ENCODE peak calls at places on chromosomes 12 and 14, in five cellular contexts. One of them, this sample, is unnamed.

GRCh38 chr12:45732250-45732649 is 2.7 kb downstream of the ARID2 start:
- DNase-seq in HepG2: no peak
- DNase-seq in HCT116: no peak
- DNase-seq in GM12878: no peak
- DNase-seq in K562: no peak
- DNase-seq in this sample: no peak

GRCh38 chr14:57293851-57294837 is 25.4 kb downstream of the AP5M1 start:
- DNase-seq in HepG2: no peak
- DNase-seq in HCT116: no peak
- DNase-seq in GM12878: no peak
- DNase-seq in K562: no peak
- DNase-seq in this sample: no peak

GRCh38 chr12:119393685-119394084 is 59.2 kb downstream of the CCDC60 start:
- DNase-seq in HepG2: no peak
- DNase-seq in HCT116: no peak
- DNase-seq in GM12878: no peak
- DNase-seq in K562: no peak
- DNase-seq in this sample: no peak

GRCh38 chr12:98644433-98644711 is 216 bp downstream of the IKBIP start:
- DNase-seq in HepG2: no peak
- DNase-seq in HCT116: peak
- DNase-seq in GM12878: no peak
- DNase-seq in K562: peak
- DNase-seq in this sample: no peak

GRCh38 chr14:80959448-80960006 is 4.1 kb downstream of the TSHR start:
- DNase-seq in HepG2: no peak
- DNase-seq in HCT116: no peak
- DNase-seq in GM12878: peak
- DNase-seq in K562: no peak
- DNase-seq in this sample: no peak

GRCh38 chr14:50590464-50590863 is 30.5 kb downstream of the ATL1 start:
- DNase-seq in HepG2: no peak
- DNase-seq in HCT116: no peak
- DNase-seq in GM12878: no peak
- DNase-seq in K562: no peak
- DNase-seq in this sample: no peak

GRCh38 chr12:103664626-103665025 is 77.6 kb downstream of the STAB2 start:
- DNase-seq in HepG2: no peak
- DNase-seq in HCT116: no peak
- DNase-seq in GM12878: no peak
- DNase-seq in K562: no peak
- DNase-seq in this sample: no peak

GRCh38 chr12:122349078-122349477 is 73.4 kb downstream of the CLIP1 start:
- DNase-seq in HepG2: peak
- DNase-seq in HCT116: no peak
- DNase-seq in GM12878: no peak
- DNase-seq in K562: no peak
- DNase-seq in this sample: no peak

GRCh38 chr12:24255920-24256635 is 306.6 kb upstream of the SOX5 start:
- DNase-seq in HepG2: no peak
- DNase-seq in HCT116: no peak
- DNase-seq in GM12878: no peak
- DNase-seq in K562: no peak
- DNase-seq in this sample: no peak

GRCh38 chr12:91388573-91388972 is 206.0 kb upstream of the DCN start:
- DNase-seq in HepG2: no peak
- DNase-seq in HCT116: no peak
- DNase-seq in GM12878: no peak
- DNase-seq in K562: no peak
- DNase-seq in this sample: no peak

GRCh38 chr12:10750385-10750727 is 27.2 kb upstream of the YBX3 start:
- DNase-seq in HepG2: no peak
- DNase-seq in HCT116: no peak
- DNase-seq in GM12878: no peak
- DNase-seq in K562: no peak
- DNase-seq in this sample: no peak

GRCh38 chr12:26369588-26369987 is 174.2 kb downstream of the SSPN start:
- DNase-seq in HepG2: no peak
- DNase-seq in HCT116: no peak
- DNase-seq in GM12878: no peak
- DNase-seq in K562: peak
- DNase-seq in this sample: no peak

GRCh38 chr12:79415296-79415695 is 275.5 kb downstream of the PAWR start:
- DNase-seq in HepG2: no peak
- DNase-seq in HCT116: no peak
- DNase-seq in GM12878: no peak
- DNase-seq in K562: no peak
- DNase-seq in this sample: no peak

GRCh38 chr12:133081408-133081806 is 684 bp downstream of the ZNF140 start:
- DNase-seq in HepG2: no peak
- DNase-seq in HCT116: no peak
- DNase-seq in GM12878: no peak
- DNase-seq in K562: no peak
- DNase-seq in this sample: no peak

GRCh38 chr12:121034906-121035305 is 4.1 kb downstream of the OASL start:
- DNase-seq in HepG2: no peak
- DNase-seq in HCT116: no peak
- DNase-seq in GM12878: no peak
- DNase-seq in K562: no peak
- DNase-seq in this sample: no peak

GRCh38 chr12:114355389-114356088 is 50.4 kb downstream of the TBX5 start:
- DNase-seq in HepG2: peak
- DNase-seq in HCT116: peak
- DNase-seq in GM12878: no peak
- DNase-seq in K562: no peak
- DNase-seq in this sample: peak

GRCh38 chr14:85333313-85333712 is 196.6 kb upstream of the FLRT2 start:
- DNase-seq in HepG2: no peak
- DNase-seq in HCT116: no peak
- DNase-seq in GM12878: no peak
- DNase-seq in K562: no peak
- DNase-seq in this sample: no peak

GRCh38 chr12:68121143-68121542 is 38.4 kb downstream of the IFNG start:
- DNase-seq in HepG2: no peak
- DNase-seq in HCT116: no peak
- DNase-seq in GM12878: no peak
- DNase-seq in K562: no peak
- DNase-seq in this sample: no peak
- TF ChIP-seq SP1 in HepG2: no peak
- TF ChIP-seq SP1 in HCT116: no peak
- TF ChIP-seq SP1 in GM12878: no peak
- TF ChIP-seq SP1 in K562: no peak
- TF ChIP-seq SP1 in this sample: no peak

GRCh38 chr14:55127491-55127951 is 1.5 kb upstream of the LGALS3 start:
- DNase-seq in HepG2: no peak
- DNase-seq in HCT116: no peak
- DNase-seq in GM12878: no peak
- DNase-seq in K562: no peak
- DNase-seq in this sample: no peak

GRCh38 chr14:55128386-55129085 is 516 bp upstream of the LGALS3 start:
- DNase-seq in HepG2: no peak
- DNase-seq in HCT116: no peak
- DNase-seq in GM12878: no peak
- DNase-seq in K562: no peak
- DNase-seq in this sample: no peak

GRCh38 chr14:55129428-55130193 is 559 bp downstream of the LGALS3 start:
- DNase-seq in HepG2: peak
- DNase-seq in HCT116: no peak
- DNase-seq in GM12878: no peak
- DNase-seq in K562: peak
- DNase-seq in this sample: no peak

GRCh38 chr14:55130194-55130550 is 1.1 kb downstream of the LGALS3 start:
- DNase-seq in HepG2: peak
- DNase-seq in HCT116: no peak
- DNase-seq in GM12878: no peak
- DNase-seq in K562: no peak
- DNase-seq in this sample: no peak

GRCh38 chr14:55129086-55129427 is at the start of gene LGALS3:
- DNase-seq in HepG2: no peak
- DNase-seq in HCT116: no peak
- DNase-seq in GM12878: no peak
- DNase-seq in K562: peak
- DNase-seq in this sample: no peak
- TF ChIP-seq CEBPB in HepG2: no peak
- TF ChIP-seq CEBPB in HCT116: no peak
- TF ChIP-seq CEBPB in GM12878: no peak
- TF ChIP-seq CEBPB in K562: no peak
- TF ChIP-seq CEBPB in this sample: no peak

GRCh38 chr14:103522028-103522581 is 525 bp downstream of the CKB start:
- DNase-seq in HepG2: no peak
- DNase-seq in HCT116: no peak
- DNase-seq in GM12878: no peak
- DNase-seq in K562: peak
- DNase-seq in this sample: peak
- TF ChIP-seq EZH2 in HepG2: no peak
- TF ChIP-seq EZH2 in HCT116: no peak
- TF ChIP-seq EZH2 in GM12878: no peak
- TF ChIP-seq EZH2 in K562: no peak
- TF ChIP-seq EZH2 in this sample: no peak

DNA sequence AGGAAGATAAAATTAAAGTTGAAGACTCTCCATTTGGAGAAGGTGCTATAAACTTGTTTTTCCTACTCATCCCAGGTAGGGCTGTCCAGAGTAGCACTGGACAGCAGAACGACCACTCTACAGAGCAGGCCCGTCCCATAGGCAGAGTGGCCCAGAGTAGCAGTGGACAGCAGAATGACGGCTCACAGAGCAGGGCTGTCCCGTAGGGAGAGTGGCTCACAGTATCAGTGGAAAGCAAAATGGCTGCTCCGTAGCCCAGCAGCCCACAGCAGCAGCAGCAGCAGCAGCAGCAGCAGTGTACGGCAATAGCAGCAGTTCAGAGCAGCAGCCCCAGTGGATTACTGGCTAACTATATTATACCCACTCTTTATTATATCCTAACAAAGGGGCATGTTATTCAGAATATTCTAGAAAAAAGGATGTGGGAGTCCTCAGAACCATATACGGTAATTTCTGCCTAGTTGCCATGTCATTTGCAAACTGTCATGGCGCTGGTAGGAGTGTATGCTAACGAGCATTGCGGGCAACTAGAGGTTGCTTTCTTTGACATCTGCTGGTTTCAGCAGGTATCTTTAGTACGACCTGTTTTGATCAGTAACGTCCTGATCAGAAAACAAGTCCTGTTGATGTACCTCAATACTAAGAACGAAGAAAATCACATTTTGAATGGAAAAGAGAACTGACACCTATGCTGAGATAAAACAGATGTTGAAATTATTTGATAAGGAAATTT is 567.3 kb downstream of the SLC16A7 start:
- DNase-seq in HepG2: no peak
- DNase-seq in HCT116: no peak
- DNase-seq in GM12878: no peak
- DNase-seq in K562: no peak
- DNase-seq in this sample: no peak
- TF ChIP-seq SP1 in HepG2: no peak
- TF ChIP-seq SP1 in HCT116: no peak
- TF ChIP-seq SP1 in GM12878: no peak
- TF ChIP-seq SP1 in K562: no peak
- TF ChIP-seq SP1 in this sample: no peak

This sample was measured in H1.